ENCODE peak calls at places on chromosome 20, in four cellular contexts. Z, R, H and S are unnamed samples.
A peak's percentile ranks its signal among the peaks of the same experiment; 100 is the strongest.

GRCh38 chr20:37384683-37385174 is 38.8 kb downstream of the SRC start:
- DNase-seq in R (peak; percentile 48), H (no peak), Z (no peak), S (peak; percentile 86)

GRCh38 chr20:63441777-63442493 is 30.5 kb downstream of the KCNQ2 start:
- DNase-seq in Z (peak; percentile 30), H (peak; percentile 11), R (no peak), S (peak; percentile 70)

GRCh38 chr20:36821964-36822437 is 48.4 kb upstream of the DSN1 start:
- DNase-seq in Z (no peak), R (peak; percentile 72), H (no peak), S (no peak)

GRCh38 chr20:5118220-5119142 is 1.3 kb downstream of the PCNA start:
- DNase-seq in H (no peak), R (no peak), Z (no peak), S (no peak)

GRCh38 chr20:49484180-49485140 is 2.0 kb upstream of the KCNB1 start:
- DNase-seq in Z (peak; percentile 40), H (peak; percentile 56), R (peak; percentile 60), S (peak; percentile 91)

GRCh38 chr20:44610313-44610965 is 28.1 kb downstream of the PKIG start:
- DNase-seq in R (no peak), Z (no peak), H (no peak), S (no peak)

GRCh38 chr20:17583126-17583525 is 13.3 kb downstream of the DSTN start:
- DNase-seq in R (no peak), Z (no peak), H (no peak), S (no peak)

GRCh38 chr20:63945921-63946920 is 10.0 kb downstream of the UCKL1 start:
- DNase-seq in Z (no peak), H (no peak), R (no peak), S (no peak)

GRCh38 chr20:49989234-49990065 is 6.7 kb downstream of the SNAI1 start:
- DNase-seq in R (peak; percentile 92), H (no peak), Z (no peak), S (no peak)

GRCh38 chr20:17741220-17741619 is 41.5 kb downstream of the BANF2 start:
- DNase-seq in R (no peak), H (no peak), Z (no peak), S (no peak)

GRCh38 chr20:10217517-10218410 is 866 bp upstream of the SNAP25 start:
- DNase-seq in Z (no peak), H (peak; percentile 33), R (peak; percentile 97), S (peak; percentile 10)

GRCh38 chr20:4234664-4235063 is 219.3 kb upstream of the RNF24 start:
- DNase-seq in Z (no peak), H (no peak), R (no peak), S (no peak)

GRCh38 chr20:6766433-6766832 is 1.1 kb upstream of the BMP2 start:
- DNase-seq in R (no peak), H (no peak), Z (no peak), S (no peak)